ENCODE peak calls at places on chromosomes 7 and 10, in four cellular contexts. One of them, this sample, is unnamed.

GRCh38 chr10:66828957-66829356 is 96.9 kb upstream of the LRRTM3 start:
- DNase-seq in fibroblast of lung: no peak
- DNase-seq in AG04450: no peak
- DNase-seq in tibial artery: no peak
- DNase-seq in this sample: no peak

GRCh38 chr7:136353287-136353686 is 376.1 kb upstream of the MTPN start:
- DNase-seq in fibroblast of lung: no peak
- DNase-seq in AG04450: no peak
- DNase-seq in tibial artery: no peak
- DNase-seq in this sample: no peak

GRCh38 chr7:18829518-18830252 is 287.8 kb downstream of the TWIST1 start:
- DNase-seq in fibroblast of lung: peak; percentile 73
- DNase-seq in AG04450: no peak
- DNase-seq in tibial artery: no peak
- DNase-seq in this sample: peak; percentile 86

GRCh38 chr7:13933106-13933505 is 56.4 kb downstream of the ETV1 start:
- DNase-seq in fibroblast of lung: peak; percentile 40
- DNase-seq in AG04450: no peak
- DNase-seq in tibial artery: no peak
- DNase-seq in this sample: peak; percentile 24

GRCh38 chr7:41005381-41005901 is 697.4 kb downstream of the INHBA start:
- DNase-seq in fibroblast of lung: peak; percentile 92
- DNase-seq in AG04450: peak; percentile 70
- DNase-seq in tibial artery: no peak
- DNase-seq in this sample: peak; percentile 93

GRCh38 chr7:104296900-104297299 is 31.5 kb upstream of the LHFPL3 start:
- DNase-seq in fibroblast of lung: no peak
- DNase-seq in AG04450: no peak
- DNase-seq in tibial artery: no peak
- DNase-seq in this sample: no peak

GRCh38 chr7:124072603-124073324 is 39.9 kb upstream of the TMEM229A start:
- DNase-seq in fibroblast of lung: peak; percentile 98
- DNase-seq in AG04450: peak; percentile 72
- DNase-seq in tibial artery: no peak
- DNase-seq in this sample: peak; percentile 50

GRCh38 chr7:112112822-112113255 is 93.4 kb downstream of the DOCK4 start:
- DNase-seq in fibroblast of lung: peak; percentile 77
- DNase-seq in AG04450: peak; percentile 7
- DNase-seq in tibial artery: no peak
- DNase-seq in this sample: peak; percentile 89

GRCh38 chr10:5665380-5666323 is 743 bp downstream of the ASB13 start:
- DNase-seq in fibroblast of lung: no peak
- DNase-seq in AG04450: no peak
- DNase-seq in tibial artery: no peak
- DNase-seq in this sample: peak; percentile 31

GRCh38 chr10:5775705-5776104 is 37.5 kb downstream of the GDI2 start:
- DNase-seq in fibroblast of lung: no peak
- DNase-seq in AG04450: no peak
- DNase-seq in tibial artery: no peak
- DNase-seq in this sample: no peak

GRCh38 chr10:63265646-63266207 is 132.6 kb downstream of the NRBF2 start:
- DNase-seq in fibroblast of lung: peak; percentile 16
- DNase-seq in AG04450: no peak
- DNase-seq in tibial artery: no peak
- DNase-seq in this sample: no peak

GRCh38 chr7:127252380-127252718 is 392 bp downstream of the GRM8 start:
- DNase-seq in fibroblast of lung: no peak
- DNase-seq in AG04450: no peak
- DNase-seq in tibial artery: no peak
- DNase-seq in this sample: no peak

GRCh38 chr10:43212043-43212721 is 54.7 kb downstream of the RASGEF1A start:
- DNase-seq in fibroblast of lung: no peak
- DNase-seq in AG04450: no peak
- DNase-seq in tibial artery: no peak
- DNase-seq in this sample: no peak

GRCh38 chr10:43210556-43210955 is 56.3 kb downstream of the RASGEF1A start:
- DNase-seq in fibroblast of lung: no peak
- DNase-seq in AG04450: no peak
- DNase-seq in tibial artery: peak; percentile 49
- DNase-seq in this sample: no peak

GRCh38 chr10:43211030-43211429 is 55.8 kb downstream of the RASGEF1A start:
- DNase-seq in fibroblast of lung: no peak
- DNase-seq in AG04450: no peak
- DNase-seq in tibial artery: no peak
- DNase-seq in this sample: peak; percentile 42

GRCh38 chr10:43209651-43210141 is 57.2 kb downstream of the RASGEF1A start:
- DNase-seq in fibroblast of lung: no peak
- DNase-seq in AG04450: no peak
- DNase-seq in tibial artery: no peak
- DNase-seq in this sample: no peak

GRCh38 chr10:43211431-43212042 is 55.3 kb downstream of the RASGEF1A start:
- DNase-seq in fibroblast of lung: no peak
- DNase-seq in AG04450: no peak
- DNase-seq in tibial artery: no peak
- DNase-seq in this sample: no peak
- H3K4me3 ChIP-seq in fibroblast of lung: no peak overlapping the region
- H3K4me3 ChIP-seq in AG04450: no peak overlapping the region
- H3K4me3 ChIP-seq in tibial artery: no peak overlapping the region
- H3K4me3 ChIP-seq in this sample: no peak overlapping the region

DNA sequence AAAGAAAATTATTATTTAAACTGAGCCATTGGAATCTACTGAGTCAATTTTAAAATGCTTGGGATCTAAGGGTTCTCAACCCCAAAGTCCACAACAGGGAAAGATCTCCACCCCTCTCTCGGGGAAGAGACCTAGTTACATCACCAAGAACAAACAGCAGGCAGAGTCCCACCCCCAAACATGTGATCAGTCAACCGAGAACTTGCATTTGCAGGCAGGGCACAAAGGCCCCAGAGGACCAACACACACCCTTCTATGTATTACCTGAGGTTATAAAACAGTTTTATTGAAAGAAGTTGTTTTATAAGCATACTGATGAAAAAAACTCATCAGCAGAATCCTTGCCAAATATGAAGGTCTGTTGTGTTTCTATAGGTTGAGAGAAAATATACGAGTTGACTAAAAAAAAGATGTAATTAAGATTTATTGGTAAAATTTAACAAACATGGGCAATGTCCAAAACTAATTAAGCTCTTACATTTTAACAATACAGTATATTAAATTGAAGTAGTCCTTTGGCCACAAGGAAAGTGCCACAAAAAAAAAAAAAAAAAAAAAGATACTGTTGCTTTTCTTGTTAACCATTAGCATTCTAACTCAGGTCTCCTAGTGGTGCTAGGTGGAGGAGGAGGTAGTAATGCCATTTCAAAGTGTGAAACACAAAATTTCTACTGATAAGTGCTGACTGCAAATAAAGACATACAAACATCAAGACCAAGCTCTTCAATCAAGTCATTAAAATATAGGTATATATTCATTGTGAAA is 975 bp upstream of the USP54 start:
- DNase-seq in fibroblast of lung: peak; percentile 30
- DNase-seq in AG04450: no peak
- DNase-seq in tibial artery: peak; percentile 75
- DNase-seq in this sample: no peak
- TF ChIP-seq CTCF in fibroblast of lung: no peak
- TF ChIP-seq CTCF in AG04450: no peak
- TF ChIP-seq CTCF in tibial artery: no peak
- TF ChIP-seq CTCF in this sample: no peak

GRCh38 chr7:98923512-98923911 is 45.2 kb downstream of the TRRAP start:
- DNase-seq in fibroblast of lung: no peak
- DNase-seq in AG04450: no peak
- DNase-seq in tibial artery: no peak
- DNase-seq in this sample: no peak
- H3K4me3 ChIP-seq in fibroblast of lung: no peak overlapping the region
- H3K4me3 ChIP-seq in AG04450: no peak overlapping the region
- H3K4me3 ChIP-seq in tibial artery: no peak overlapping the region
- H3K4me3 ChIP-seq in this sample: no peak overlapping the region

GRCh38 chr10:53209941-53210611 is 437.5 kb upstream of the MBL2 start:
- DNase-seq in fibroblast of lung: peak; percentile 42
- DNase-seq in AG04450: no peak
- DNase-seq in tibial artery: no peak
- DNase-seq in this sample: peak; percentile 0
- TF ChIP-seq CTCF in fibroblast of lung: peak; percentile 22
- TF ChIP-seq CTCF in AG04450: peak; percentile 15
- TF ChIP-seq CTCF in tibial artery: no peak
- TF ChIP-seq CTCF in this sample: no peak

GRCh38 chr7:157574120-157574519 is 237.3 kb downstream of the DNAJB6 start:
- DNase-seq in fibroblast of lung: no peak
- DNase-seq in AG04450: no peak
- DNase-seq in tibial artery: no peak
- DNase-seq in this sample: no peak
- H3K4me3 ChIP-seq in fibroblast of lung: no peak overlapping the region
- H3K4me3 ChIP-seq in AG04450: no peak overlapping the region
- H3K4me3 ChIP-seq in tibial artery: no peak overlapping the region
- H3K4me3 ChIP-seq in this sample: no peak overlapping the region